ENCODE peak calls at places on chromosomes 1 and 21, in nine cellular contexts. One of them, this sample, is unnamed.

GRCh38 chr21:17775431-17776126 is 43.6 kb downstream of the C21orf91 start:
- DNase-seq in ovary: no peak
- DNase-seq in GM23338: no peak
- DNase-seq in neural crest cell: no peak
- DNase-seq in breast epithelium: no peak
- DNase-seq in CD4-positive, alpha-beta T cell: peak; percentile 40
- DNase-seq in body of pancreas: no peak
- DNase-seq in adrenal gland: no peak
- DNase-seq in hepatocyte: no peak
- DNase-seq in this sample: peak; percentile 25

GRCh38 chr1:213231795-213232231 is 180.8 kb downstream of the RPS6KC1 start:
- DNase-seq in neural crest cell: no peak
- DNase-seq in hepatocyte: no peak
- DNase-seq in breast epithelium: no peak
- DNase-seq in CD4-positive, alpha-beta T cell: no peak
- DNase-seq in adrenal gland: no peak
- DNase-seq in GM23338: peak; percentile 79
- DNase-seq in ovary: no peak
- DNase-seq in body of pancreas: no peak
- DNase-seq in this sample: no peak

GRCh38 chr1:3717715-3718601 is 34.3 kb upstream of the CCDC27 start:
- DNase-seq in neural crest cell: peak; percentile 48
- DNase-seq in GM23338: peak; percentile 78
- DNase-seq in ovary: no peak
- DNase-seq in CD4-positive, alpha-beta T cell: no peak
- DNase-seq in hepatocyte: peak; percentile 62
- DNase-seq in adrenal gland: peak; percentile 22
- DNase-seq in breast epithelium: no peak
- DNase-seq in body of pancreas: no peak
- DNase-seq in this sample: no peak

GRCh38 chr1:109482242-109482641 is 1.5 kb upstream of the ATXN7L2 start:
- DNase-seq in body of pancreas: no peak
- DNase-seq in breast epithelium: no peak
- DNase-seq in GM23338: no peak
- DNase-seq in adrenal gland: no peak
- DNase-seq in ovary: no peak
- DNase-seq in hepatocyte: no peak
- DNase-seq in neural crest cell: no peak
- DNase-seq in CD4-positive, alpha-beta T cell: no peak
- DNase-seq in this sample: no peak

GRCh38 chr1:86933562-86934377 is 19.3 kb downstream of the HS2ST1 start:
- DNase-seq in breast epithelium: no peak
- DNase-seq in body of pancreas: no peak
- DNase-seq in neural crest cell: no peak
- DNase-seq in GM23338: peak; percentile 82
- DNase-seq in hepatocyte: peak; percentile 23
- DNase-seq in adrenal gland: no peak
- DNase-seq in ovary: no peak
- DNase-seq in CD4-positive, alpha-beta T cell: no peak
- DNase-seq in this sample: no peak

GRCh38 chr1:210262897-210263272 is 30.3 kb downstream of the SERTAD4 start:
- DNase-seq in adrenal gland: no peak
- DNase-seq in hepatocyte: no peak
- DNase-seq in ovary: no peak
- DNase-seq in breast epithelium: no peak
- DNase-seq in neural crest cell: no peak
- DNase-seq in body of pancreas: no peak
- DNase-seq in CD4-positive, alpha-beta T cell: no peak
- DNase-seq in GM23338: no peak
- DNase-seq in this sample: no peak

GRCh38 chr1:91753878-91754277 is 132.1 kb downstream of the TGFBR3 start:
- DNase-seq in GM23338: no peak
- DNase-seq in adrenal gland: no peak
- DNase-seq in breast epithelium: no peak
- DNase-seq in ovary: no peak
- DNase-seq in neural crest cell: no peak
- DNase-seq in body of pancreas: no peak
- DNase-seq in CD4-positive, alpha-beta T cell: no peak
- DNase-seq in hepatocyte: no peak
- DNase-seq in this sample: no peak

GRCh38 chr21:43957629-43958362 is 54.3 kb upstream of the TRAPPC10 start:
- DNase-seq in breast epithelium: no peak
- DNase-seq in hepatocyte: no peak
- DNase-seq in neural crest cell: no peak
- DNase-seq in body of pancreas: no peak
- DNase-seq in adrenal gland: no peak
- DNase-seq in CD4-positive, alpha-beta T cell: no peak
- DNase-seq in GM23338: no peak
- DNase-seq in ovary: no peak
- DNase-seq in this sample: no peak

GRCh38 chr1:206854401-206855129 is 10.9 kb upstream of the IL20 start:
- DNase-seq in hepatocyte: no peak
- DNase-seq in breast epithelium: no peak
- DNase-seq in neural crest cell: no peak
- DNase-seq in ovary: no peak
- DNase-seq in body of pancreas: peak; percentile 55
- DNase-seq in CD4-positive, alpha-beta T cell: no peak
- DNase-seq in GM23338: no peak
- DNase-seq in adrenal gland: no peak
- DNase-seq in this sample: no peak
- TF ChIP-seq CTCF in hepatocyte: no peak
- TF ChIP-seq CTCF in breast epithelium: no peak
- TF ChIP-seq CTCF in neural crest cell: no peak
- TF ChIP-seq CTCF in ovary: no peak
- TF ChIP-seq CTCF in body of pancreas: no peak
- TF ChIP-seq CTCF in CD4-positive, alpha-beta T cell: no peak
- TF ChIP-seq CTCF in GM23338: no peak
- TF ChIP-seq CTCF in adrenal gland: no peak
- TF ChIP-seq CTCF in this sample: no peak

GRCh38 chr1:242216368-242216767 is 217.5 kb upstream of the MAP1LC3C start:
- DNase-seq in hepatocyte: no peak
- DNase-seq in CD4-positive, alpha-beta T cell: no peak
- DNase-seq in neural crest cell: no peak
- DNase-seq in GM23338: peak; percentile 46
- DNase-seq in adrenal gland: no peak
- DNase-seq in body of pancreas: no peak
- DNase-seq in ovary: no peak
- DNase-seq in breast epithelium: no peak
- DNase-seq in this sample: no peak

GRCh38 chr1:242219298-242219901 is 220.5 kb upstream of the MAP1LC3C start:
- DNase-seq in CD4-positive, alpha-beta T cell: no peak
- DNase-seq in body of pancreas: no peak
- DNase-seq in hepatocyte: no peak
- DNase-seq in ovary: no peak
- DNase-seq in GM23338: no peak
- DNase-seq in adrenal gland: no peak
- DNase-seq in breast epithelium: no peak
- DNase-seq in neural crest cell: no peak
- DNase-seq in this sample: no peak

GRCh38 chr1:242224426-242224825 is 225.5 kb upstream of the MAP1LC3C start:
- DNase-seq in adrenal gland: no peak
- DNase-seq in breast epithelium: no peak
- DNase-seq in ovary: no peak
- DNase-seq in hepatocyte: no peak
- DNase-seq in body of pancreas: no peak
- DNase-seq in neural crest cell: no peak
- DNase-seq in CD4-positive, alpha-beta T cell: no peak
- DNase-seq in GM23338: peak; percentile 36
- DNase-seq in this sample: no peak

DNA sequence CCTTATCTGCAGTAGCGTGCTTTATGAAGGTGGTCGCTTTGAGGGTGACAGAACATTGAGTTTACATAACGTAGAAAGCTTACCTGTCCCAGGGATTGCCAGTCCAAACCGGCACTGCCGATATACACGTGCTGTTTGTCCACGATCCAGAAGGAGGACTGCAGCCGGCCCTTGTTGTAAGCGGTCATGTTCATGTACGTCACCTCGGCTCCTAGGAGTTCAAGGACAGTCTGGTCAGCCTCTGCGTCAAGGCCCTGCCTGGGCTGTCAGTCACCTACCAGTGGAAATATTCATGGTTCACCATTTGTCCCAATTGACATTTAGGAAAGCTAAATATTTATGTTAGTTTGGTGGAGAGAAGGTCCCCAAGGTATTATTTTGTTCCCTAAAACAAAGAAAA is 221.0 kb upstream of the MAP1LC3C start:
- DNase-seq in neural crest cell: no peak
- DNase-seq in CD4-positive, alpha-beta T cell: no peak
- DNase-seq in adrenal gland: peak; percentile 61
- DNase-seq in ovary: no peak
- DNase-seq in GM23338: no peak
- DNase-seq in hepatocyte: no peak
- DNase-seq in body of pancreas: no peak
- DNase-seq in breast epithelium: no peak
- DNase-seq in this sample: no peak
- TF ChIP-seq CTCF in neural crest cell: no peak
- TF ChIP-seq CTCF in CD4-positive, alpha-beta T cell: no peak
- TF ChIP-seq CTCF in adrenal gland: no peak
- TF ChIP-seq CTCF in ovary: no peak
- TF ChIP-seq CTCF in GM23338: no peak
- TF ChIP-seq CTCF in hepatocyte: no peak
- TF ChIP-seq CTCF in body of pancreas: no peak
- TF ChIP-seq CTCF in breast epithelium: no peak
- TF ChIP-seq CTCF in this sample: no peak

DNA sequence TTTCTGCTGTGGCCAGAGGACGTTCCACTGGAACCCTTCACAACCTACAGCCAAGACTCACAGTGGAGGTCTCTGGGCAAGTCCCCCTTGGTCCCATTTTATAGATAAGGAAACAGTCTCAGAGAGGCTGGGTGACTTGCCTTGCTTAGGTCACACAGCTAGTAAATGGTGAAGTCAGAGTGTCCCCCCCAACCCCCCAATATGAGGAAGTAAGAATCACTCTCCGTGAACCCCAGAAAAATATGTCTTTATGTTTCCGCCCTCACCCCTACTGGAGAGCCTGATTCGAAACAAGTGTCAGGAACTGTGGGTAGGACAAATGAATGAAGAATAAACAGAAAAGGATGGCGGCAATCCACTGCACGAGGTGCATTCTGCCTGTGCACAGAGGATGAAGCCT is 56.7 kb downstream of the H3-3A start:
- DNase-seq in ovary: no peak
- DNase-seq in GM23338: no peak
- DNase-seq in CD4-positive, alpha-beta T cell: no peak
- DNase-seq in neural crest cell: no peak
- DNase-seq in breast epithelium: no peak
- DNase-seq in body of pancreas: no peak
- DNase-seq in hepatocyte: no peak
- DNase-seq in adrenal gland: no peak
- DNase-seq in this sample: no peak
- TF ChIP-seq CTCF in ovary: no peak
- TF ChIP-seq CTCF in GM23338: no peak
- TF ChIP-seq CTCF in CD4-positive, alpha-beta T cell: no peak
- TF ChIP-seq CTCF in neural crest cell: no peak
- TF ChIP-seq CTCF in breast epithelium: no peak
- TF ChIP-seq CTCF in body of pancreas: no peak
- TF ChIP-seq CTCF in hepatocyte: no peak
- TF ChIP-seq CTCF in adrenal gland: no peak
- TF ChIP-seq CTCF in this sample: no peak

DNA sequence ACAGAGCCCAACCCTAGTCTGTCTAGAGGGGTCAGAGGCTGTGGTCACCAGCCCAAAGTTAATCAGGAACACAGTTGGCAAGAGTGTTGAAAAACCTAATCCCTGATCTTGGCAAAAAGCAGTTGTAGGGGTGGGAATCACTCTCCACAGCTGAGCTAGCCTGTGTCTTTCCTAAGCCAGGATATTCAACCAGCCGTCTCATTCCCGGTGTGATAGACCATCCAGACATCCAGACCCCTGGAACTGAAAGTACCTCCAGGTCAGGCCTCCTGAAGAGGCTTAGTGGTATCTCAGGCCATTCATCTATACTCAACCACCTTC is 4.9 kb downstream of the LHX9 start:
- DNase-seq in ovary: no peak
- DNase-seq in breast epithelium: no peak
- DNase-seq in GM23338: no peak
- DNase-seq in hepatocyte: no peak
- DNase-seq in adrenal gland: no peak
- DNase-seq in CD4-positive, alpha-beta T cell: no peak
- DNase-seq in neural crest cell: no peak
- DNase-seq in body of pancreas: no peak
- DNase-seq in this sample: no peak
- TF ChIP-seq CTCF in ovary: no peak
- TF ChIP-seq CTCF in breast epithelium: no peak
- TF ChIP-seq CTCF in GM23338: no peak
- TF ChIP-seq CTCF in hepatocyte: no peak
- TF ChIP-seq CTCF in adrenal gland: no peak
- TF ChIP-seq CTCF in CD4-positive, alpha-beta T cell: no peak
- TF ChIP-seq CTCF in neural crest cell: no peak
- TF ChIP-seq CTCF in body of pancreas: no peak
- TF ChIP-seq CTCF in this sample: no peak

This sample was measured in activated B cell treated with CpG ODN at 0.5 μM for 24 hours.